ENCODE peak calls at places on chromosome 10, in six cellular contexts. Y, S, X, C, R and Z are unnamed samples.

GRCh38 chr10:32786968-32787367 is 171.1 kb downstream of the ITGB1 start:
- DNase-seq in Y (no peak), S (no peak), X (no peak), C (no peak), R (no peak), Z (no peak)

GRCh38 chr10:47181057-47181849 is 118.7 kb upstream of the GDF10 start:
- DNase-seq in Y (no peak), S (no peak), X (no peak), C (no peak), R (no peak), Z (no peak)

GRCh38 chr10:44437837-44438752 is 53.2 kb upstream of the CXCL12 start:
- DNase-seq in Y (no peak), S (peak; percentile 43), X (no peak), C (no peak), R (no peak), Z (no peak)

GRCh38 chr10:131098416-131098952 is 213.0 kb downstream of the TCERG1L start:
- DNase-seq in Y (no peak), S (no peak), X (no peak), C (no peak), R (no peak), Z (no peak)

GRCh38 chr10:29377333-29377961 is 88.6 kb downstream of the LYZL1 start:
- DNase-seq in Y (peak; percentile 18), S (no peak), X (no peak), C (peak; percentile 64), R (no peak), Z (no peak)

GRCh38 chr10:129562487-129562886 is 95.4 kb downstream of the MGMT start:
- DNase-seq in Y (no peak), S (no peak), X (no peak), C (no peak), R (no peak), Z (no peak)

GRCh38 chr10:116538461-116538860 is 7.3 kb upstream of the PNLIP start:
- DNase-seq in Y (no peak), S (no peak), X (no peak), C (peak; percentile 5), R (no peak), Z (no peak)

GRCh38 chr10:72069751-72070501 is 18.4 kb downstream of the SPOCK2 start:
- DNase-seq in Y (no peak), S (no peak), X (no peak), C (peak; percentile 23), R (no peak), Z (no peak)

GRCh38 chr10:129713659-129714265 is 246.7 kb downstream of the MGMT start:
- DNase-seq in Y (no peak), S (no peak), X (no peak), C (no peak), R (no peak), Z (no peak)

GRCh38 chr10:104903433-104903832 is 262.3 kb downstream of the SORCS3 start:
- DNase-seq in Y (no peak), S (no peak), X (no peak), C (peak; percentile 16), R (no peak), Z (no peak)

GRCh38 chr10:7308826-7309225 is 102.0 kb downstream of the SFMBT2 start:
- DNase-seq in Y (no peak), S (no peak), X (no peak), C (no peak), R (no peak), Z (no peak)

GRCh38 chr10:81018898-81019890 is 481.5 kb downstream of the SH2D4B start:
- DNase-seq in Y (peak; percentile 25), S (no peak), X (no peak), C (peak; percentile 55), R (no peak), Z (no peak)

GRCh38 chr10:44936314-44936975 is 23.2 kb upstream of the RASSF4 start:
- DNase-seq in Y (no peak), S (no peak), X (no peak), C (no peak), R (no peak), Z (no peak)

GRCh38 chr10:74150151-74151056 is at the start of gene AP3M1:
- DNase-seq in Y (no peak), S (peak; percentile 88), X (peak; percentile 90), C (peak; percentile 90), R (peak; percentile 82), Z (peak; percentile 88)

GRCh38 chr10:73886625-73887024 is 12.3 kb upstream of the CAMK2G start:
- DNase-seq in Y (no peak), S (no peak), X (no peak), C (peak; percentile 48), R (no peak), Z (no peak)

GRCh38 chr10:132746386-132746785 is 39.6 kb downstream of the NKX6-2 start:
- DNase-seq in Y (no peak), S (no peak), X (no peak), C (no peak), R (no peak), Z (no peak)

GRCh38 chr10:104005172-104005863 is 38.4 kb downstream of the SLK start:
- DNase-seq in Y (no peak), S (no peak), X (no peak), C (no peak), R (no peak), Z (no peak)

GRCh38 chr10:30216811-30217210 is 132.3 kb downstream of the MTPAP start:
- DNase-seq in Y (no peak), S (no peak), X (no peak), C (no peak), R (no peak), Z (no peak)

GRCh38 chr10:48634198-48634983 is 29.5 kb upstream of the ARHGAP22 start:
- DNase-seq in Y (no peak), S (peak; percentile 64), X (no peak), C (peak; percentile 97), R (peak; percentile 78), Z (peak; percentile 84)

GRCh38 chr10:35768011-35768410 is 125.9 kb upstream of the FZD8 start:
- DNase-seq in Y (no peak), S (no peak), X (no peak), C (peak; percentile 56), R (no peak), Z (no peak)

GRCh38 chr10:114662651-114663217 is 4.7 kb upstream of the ABLIM1 start:
- DNase-seq in Y (no peak), S (no peak), X (no peak), C (no peak), R (no peak), Z (no peak)

GRCh38 chr10:32347363-32347735 is 391 bp upstream of the EPC1 start:
- DNase-seq in Y (no peak), S (no peak), X (no peak), C (no peak), R (no peak), Z (no peak)